ENCODE peak calls at places on chromosomes 3 and 15, in five cellular contexts. One of them, this sample, is unnamed.

GRCh38 chr3:126496894-126497850 is 20.4 kb downstream of the UROC1 start:
- DNase-seq in NCI-H1436 treated with DMSO at 0.1 percent for 48 hours: no peak
- DNase-seq in NCI-H1930: no peak
- DNase-seq in HFFc6: no peak
- DNase-seq in GM12865: no peak
- DNase-seq in this sample: no peak

GRCh38 chr3:15782429-15782828 is 15.3 kb downstream of the ANKRD28 start:
- DNase-seq in GM12865: no peak
- DNase-seq in HFFc6: no peak
- DNase-seq in NCI-H1930: no peak
- DNase-seq in NCI-H1436 treated with DMSO at 0.1 percent for 48 hours: no peak
- DNase-seq in this sample: no peak

GRCh38 chr15:69074843-69075224 is 60.3 kb downstream of the NOX5 start:
- DNase-seq in GM12865: no peak
- DNase-seq in NCI-H1930: no peak
- DNase-seq in NCI-H1436 treated with DMSO at 0.1 percent for 48 hours: no peak
- DNase-seq in HFFc6: no peak
- DNase-seq in this sample: no peak

GRCh38 chr3:99962703-99963102 is 145.0 kb downstream of the CMSS1 start:
- DNase-seq in NCI-H1930: no peak
- DNase-seq in GM12865: no peak
- DNase-seq in HFFc6: peak; percentile 68
- DNase-seq in NCI-H1436 treated with DMSO at 0.1 percent for 48 hours: no peak
- DNase-seq in this sample: peak; percentile 71

GRCh38 chr3:71160800-71161546 is 422.6 kb downstream of the FOXP1 start:
- DNase-seq in GM12865: no peak
- DNase-seq in NCI-H1436 treated with DMSO at 0.1 percent for 48 hours: no peak
- DNase-seq in HFFc6: no peak
- DNase-seq in NCI-H1930: no peak
- DNase-seq in this sample: peak; percentile 54

GRCh38 chr3:52181543-52181942 is 16.4 kb upstream of the ALAS1 start:
- DNase-seq in HFFc6: peak; percentile 39
- DNase-seq in NCI-H1436 treated with DMSO at 0.1 percent for 48 hours: no peak
- DNase-seq in GM12865: no peak
- DNase-seq in NCI-H1930: no peak
- DNase-seq in this sample: no peak

GRCh38 chr3:33716227-33716626 is 1.8 kb downstream of the CLASP2 start:
- DNase-seq in NCI-H1930: no peak
- DNase-seq in GM12865: no peak
- DNase-seq in NCI-H1436 treated with DMSO at 0.1 percent for 48 hours: no peak
- DNase-seq in HFFc6: no peak
- DNase-seq in this sample: no peak

GRCh38 chr3:195794708-195795107 is 17.0 kb downstream of the MUC4 start:
- DNase-seq in NCI-H1930: no peak
- DNase-seq in NCI-H1436 treated with DMSO at 0.1 percent for 48 hours: no peak
- DNase-seq in HFFc6: no peak
- DNase-seq in GM12865: no peak
- DNase-seq in this sample: no peak

GRCh38 chr3:168157903-168158302 is 62.2 kb upstream of the GOLIM4 start:
- DNase-seq in NCI-H1930: no peak
- DNase-seq in NCI-H1436 treated with DMSO at 0.1 percent for 48 hours: no peak
- DNase-seq in HFFc6: no peak
- DNase-seq in GM12865: no peak
- DNase-seq in this sample: no peak

GRCh38 chr3:172546105-172546504 is 22.9 kb upstream of the TNFSF10 start:
- DNase-seq in NCI-H1436 treated with DMSO at 0.1 percent for 48 hours: no peak
- DNase-seq in HFFc6: no peak
- DNase-seq in GM12865: no peak
- DNase-seq in NCI-H1930: no peak
- DNase-seq in this sample: no peak

GRCh38 chr3:177931346-177931745 is 604.9 kb upstream of the KCNMB2 start:
- DNase-seq in GM12865: no peak
- DNase-seq in NCI-H1930: no peak
- DNase-seq in NCI-H1436 treated with DMSO at 0.1 percent for 48 hours: no peak
- DNase-seq in HFFc6: no peak
- DNase-seq in this sample: no peak

GRCh38 chr15:101489633-101490407 is at the start of gene PCSK6:
- DNase-seq in HFFc6: no peak
- DNase-seq in GM12865: no peak
- DNase-seq in NCI-H1930: no peak
- DNase-seq in NCI-H1436 treated with DMSO at 0.1 percent for 48 hours: no peak
- DNase-seq in this sample: no peak

GRCh38 chr3:73653877-73654276 is 29.1 kb upstream of the PDZRN3 start:
- DNase-seq in NCI-H1436 treated with DMSO at 0.1 percent for 48 hours: no peak
- DNase-seq in HFFc6: peak; percentile 52
- DNase-seq in NCI-H1930: no peak
- DNase-seq in GM12865: no peak
- DNase-seq in this sample: peak; percentile 46

GRCh38 chr15:41840673-41841072 is 2.0 kb downstream of the PLA2G4B start:
- DNase-seq in NCI-H1436 treated with DMSO at 0.1 percent for 48 hours: no peak
- DNase-seq in HFFc6: no peak
- DNase-seq in GM12865: no peak
- DNase-seq in NCI-H1930: no peak
- DNase-seq in this sample: no peak

GRCh38 chr15:78243491-78243941 is 9.2 kb upstream of the ACSBG1 start:
- DNase-seq in NCI-H1436 treated with DMSO at 0.1 percent for 48 hours: no peak
- DNase-seq in NCI-H1930: no peak
- DNase-seq in GM12865: no peak
- DNase-seq in HFFc6: no peak
- DNase-seq in this sample: peak; percentile 27

GRCh38 chr15:40307421-40308165 is at the start of gene PLCB2:
- DNase-seq in GM12865: peak; percentile 76
- DNase-seq in NCI-H1930: no peak
- DNase-seq in HFFc6: no peak
- DNase-seq in NCI-H1436 treated with DMSO at 0.1 percent for 48 hours: no peak
- DNase-seq in this sample: no peak

GRCh38 chr3:16448691-16449090 is 64.8 kb downstream of the RFTN1 start:
- DNase-seq in NCI-H1436 treated with DMSO at 0.1 percent for 48 hours: no peak
- DNase-seq in HFFc6: peak; percentile 96
- DNase-seq in NCI-H1930: no peak
- DNase-seq in GM12865: no peak
- DNase-seq in this sample: peak; percentile 97

GRCh38 chr3:151403246-151403645 is 18.7 kb upstream of the P2RY12 start:
- DNase-seq in HFFc6: peak; percentile 62
- DNase-seq in NCI-H1930: no peak
- DNase-seq in NCI-H1436 treated with DMSO at 0.1 percent for 48 hours: no peak
- DNase-seq in GM12865: no peak
- DNase-seq in this sample: peak; percentile 56

GRCh38 chr3:13716540-13717221 is 163.2 kb downstream of the WNT7A start:
- DNase-seq in NCI-H1930: no peak
- DNase-seq in NCI-H1436 treated with DMSO at 0.1 percent for 48 hours: no peak
- DNase-seq in GM12865: no peak
- DNase-seq in HFFc6: no peak
- DNase-seq in this sample: no peak

GRCh38 chr15:88646088-88646405 is 7.2 kb downstream of the ISG20 start:
- DNase-seq in GM12865: no peak
- DNase-seq in NCI-H1930: no peak
- DNase-seq in HFFc6: no peak
- DNase-seq in NCI-H1436 treated with DMSO at 0.1 percent for 48 hours: no peak
- DNase-seq in this sample: no peak

GRCh38 chr15:35654334-35654733 is 108.4 kb upstream of the DPH6 start:
- DNase-seq in GM12865: no peak
- DNase-seq in HFFc6: no peak
- DNase-seq in NCI-H1436 treated with DMSO at 0.1 percent for 48 hours: no peak
- DNase-seq in NCI-H1930: no peak
- DNase-seq in this sample: no peak

GRCh38 chr3:175266993-175267960 is 408.1 kb downstream of the NAALADL2 start:
- DNase-seq in NCI-H1930: no peak
- DNase-seq in HFFc6: peak; percentile 90
- DNase-seq in GM12865: no peak
- DNase-seq in NCI-H1436 treated with DMSO at 0.1 percent for 48 hours: no peak
- DNase-seq in this sample: peak; percentile 12

GRCh38 chr3:156818890-156819289 is 7.3 kb upstream of the LEKR1 start:
- DNase-seq in NCI-H1436 treated with DMSO at 0.1 percent for 48 hours: no peak
- DNase-seq in NCI-H1930: no peak
- DNase-seq in GM12865: no peak
- DNase-seq in HFFc6: peak; percentile 66
- DNase-seq in this sample: peak; percentile 84

GRCh38 chr3:138417559-138417982 is 16.8 kb upstream of the ESYT3 start:
- DNase-seq in GM12865: peak; percentile 70
- DNase-seq in HFFc6: peak; percentile 79
- DNase-seq in NCI-H1930: peak; percentile 62
- DNase-seq in NCI-H1436 treated with DMSO at 0.1 percent for 48 hours: no peak
- DNase-seq in this sample: peak; percentile 78

GRCh38 chr15:89330119-89330518 is 4.5 kb downstream of the POLG start:
- DNase-seq in NCI-H1436 treated with DMSO at 0.1 percent for 48 hours: no peak
- DNase-seq in NCI-H1930: no peak
- DNase-seq in HFFc6: no peak
- DNase-seq in GM12865: no peak
- DNase-seq in this sample: no peak

GRCh38 chr3:65588884-65589283 is 449.8 kb downstream of the MAGI1 start:
- DNase-seq in NCI-H1436 treated with DMSO at 0.1 percent for 48 hours: no peak
- DNase-seq in GM12865: no peak
- DNase-seq in HFFc6: no peak
- DNase-seq in NCI-H1930: no peak
- DNase-seq in this sample: no peak

GRCh38 chr3:43866529-43867353 is 176.0 kb downstream of the ABHD5 start:
- DNase-seq in HFFc6: peak; percentile 90
- DNase-seq in GM12865: no peak
- DNase-seq in NCI-H1436 treated with DMSO at 0.1 percent for 48 hours: no peak
- DNase-seq in NCI-H1930: no peak
- DNase-seq in this sample: peak; percentile 88

GRCh38 chr3:142028174-142028833 is 121.0 kb downstream of the TFDP2 start:
- DNase-seq in NCI-H1436 treated with DMSO at 0.1 percent for 48 hours: peak; percentile 55
- DNase-seq in GM12865: peak; percentile 90
- DNase-seq in NCI-H1930: no peak
- DNase-seq in HFFc6: peak; percentile 72
- DNase-seq in this sample: peak; percentile 85

GRCh38 chr15:62603757-62604156 is 438.7 kb upstream of the C2CD4B start:
- DNase-seq in NCI-H1436 treated with DMSO at 0.1 percent for 48 hours: no peak
- DNase-seq in HFFc6: peak; percentile 34
- DNase-seq in GM12865: no peak
- DNase-seq in NCI-H1930: no peak
- DNase-seq in this sample: no peak

GRCh38 chr15:92780816-92781215 is 119.3 kb upstream of the CHD2 start:
- DNase-seq in NCI-H1436 treated with DMSO at 0.1 percent for 48 hours: peak; percentile 97
- DNase-seq in NCI-H1930: no peak
- DNase-seq in GM12865: no peak
- DNase-seq in HFFc6: no peak
- DNase-seq in this sample: no peak

GRCh38 chr15:74453925-74454763 is 6.8 kb downstream of the UBL7 start:
- DNase-seq in GM12865: no peak
- DNase-seq in HFFc6: no peak
- DNase-seq in NCI-H1930: no peak
- DNase-seq in NCI-H1436 treated with DMSO at 0.1 percent for 48 hours: no peak
- DNase-seq in this sample: peak; percentile 27

GRCh38 chr15:90994059-90994416 is 297 bp downstream of the PRC1 start:
- DNase-seq in NCI-H1436 treated with DMSO at 0.1 percent for 48 hours: no peak
- DNase-seq in HFFc6: no peak
- DNase-seq in NCI-H1930: no peak
- DNase-seq in GM12865: peak; percentile 27
- DNase-seq in this sample: no peak

GRCh38 chr15:67411491-67411890 is 109.4 kb upstream of the C15orf61 start:
- DNase-seq in NCI-H1436 treated with DMSO at 0.1 percent for 48 hours: no peak
- DNase-seq in NCI-H1930: no peak
- DNase-seq in GM12865: no peak
- DNase-seq in HFFc6: peak; percentile 43
- DNase-seq in this sample: no peak

GRCh38 chr15:78315686-78316085 is 16.3 kb upstream of the SKIC8 start:
- DNase-seq in HFFc6: no peak
- DNase-seq in GM12865: peak; percentile 50
- DNase-seq in NCI-H1930: no peak
- DNase-seq in NCI-H1436 treated with DMSO at 0.1 percent for 48 hours: peak; percentile 24
- DNase-seq in this sample: no peak

GRCh38 chr3:129323651-129324294 is 45.1 kb downstream of the HMCES start:
- DNase-seq in NCI-H1930: no peak
- DNase-seq in NCI-H1436 treated with DMSO at 0.1 percent for 48 hours: no peak
- DNase-seq in GM12865: peak; percentile 73
- DNase-seq in HFFc6: no peak
- DNase-seq in this sample: no peak

GRCh38 chr3:132549890-132550578 is 47.0 kb upstream of the ACKR4 start:
- DNase-seq in NCI-H1436 treated with DMSO at 0.1 percent for 48 hours: no peak
- DNase-seq in HFFc6: peak; percentile 51
- DNase-seq in GM12865: peak; percentile 24
- DNase-seq in NCI-H1930: no peak
- DNase-seq in this sample: peak; percentile 64

GRCh38 chr15:39625451-39625850 is 44.6 kb downstream of the THBS1 start:
- DNase-seq in HFFc6: no peak
- DNase-seq in GM12865: no peak
- DNase-seq in NCI-H1930: no peak
- DNase-seq in NCI-H1436 treated with DMSO at 0.1 percent for 48 hours: no peak
- DNase-seq in this sample: no peak